ENCODE peak calls at places on chromosome 15, in seven cellular contexts. I is foreskin fibroblast; C is activated naive CD4-positive, alpha-beta T cell treated with anti-CD3 and anti-CD28 coated beads, Interleukin-2, amount 10 ng/mL, durations not matched to agents 7 days and 5 days; G is lower leg skin; W is NCI-H748 treated with DMSO at 0.1 percent for 48 hours; B is LHCN-M2; K is activated T-helper 1 cell treated with anti-CD3 and anti-CD28 coated beads, Interleukin-12 subunit alpha, Interleukin-12 subunit beta, Interleukin-2, Interleukin-4 antibody, amounts not matched to agents 30 ng/mL and 10 ng/mL and 1 ng/mL, durations not matched to agents 14 hours and 24 hours and 36 hours. M is an unnamed sample.
A peak's percentile ranks its signal among the peaks of the same experiment; 100 is the strongest.

GRCh38 chr15:40766194-40766830 is 2.4 kb downstream of the GCHFR start:
- DNase-seq in I (peak; percentile 49), C (no peak), G (peak; percentile 82), W (no peak), B (no peak), K (no peak), M (no peak)

GRCh38 chr15:64096486-64097431 is 977 bp downstream of the SNX1 start:
- DNase-seq in I (peak; percentile 51), C (peak; percentile 27), G (no peak), W (no peak), B (peak; percentile 25), K (no peak), M (no peak)

GRCh38 chr15:101469520-101470288 is 19.8 kb downstream of the PCSK6 start:
- DNase-seq in I (no peak), C (no peak), G (peak; percentile 54), W (no peak), B (no peak), K (no peak), M (no peak)

GRCh38 chr15:66646308-66646707 is 55.7 kb upstream of the SMAD6 start:
- DNase-seq in I (peak; percentile 66), C (no peak), G (no peak), W (no peak), B (peak; percentile 87), K (no peak), M (no peak)

GRCh38 chr15:90019611-90020010 is 18.5 kb downstream of the ZNF710 start:
- DNase-seq in I (no peak), C (no peak), G (no peak), W (no peak), B (no peak), K (no peak), M (no peak)

GRCh38 chr15:53910236-53910849 is 67.9 kb upstream of the UNC13C start:
- DNase-seq in I (no peak), C (no peak), G (no peak), W (no peak), B (no peak), K (no peak), M (no peak)

GRCh38 chr15:22949074-22949547 is 31.1 kb downstream of the CYFIP1 start:
- DNase-seq in I (peak; percentile 80), C (peak; percentile 25), G (no peak), W (no peak), B (peak; percentile 41), K (no peak), M (peak; percentile 13)

GRCh38 chr15:49238342-49238741 is 68.3 kb downstream of the GALK2 start:
- DNase-seq in I (peak; percentile 35), C (no peak), G (no peak), W (no peak), B (peak; percentile 40), K (no peak), M (no peak)

GRCh38 chr15:93020976-93021772 is 67.8 kb downstream of the RGMA start:
- DNase-seq in I (no peak), C (no peak), G (no peak), W (no peak), B (no peak), K (no peak), M (no peak)

GRCh38 chr15:95132774-95133173 is 901.4 kb downstream of the MCTP2 start:
- DNase-seq in I (peak; percentile 92), C (no peak), G (no peak), W (no peak), B (peak; percentile 95), K (no peak), M (no peak)

GRCh38 chr15:93158104-93158503 is 69.1 kb upstream of the RGMA start:
- DNase-seq in I (no peak), C (no peak), G (no peak), W (no peak), B (no peak), K (no peak), M (no peak)

GRCh38 chr15:28081594-28081993 is 17.5 kb downstream of the OCA2 start:
- DNase-seq in I (no peak), C (no peak), G (peak; percentile 71), W (no peak), B (no peak), K (no peak), M (no peak)

GRCh38 chr15:85454403-85454802 is 74.0 kb downstream of the AKAP13 start:
- DNase-seq in I (no peak), C (no peak), G (no peak), W (no peak), B (no peak), K (no peak), M (no peak)

GRCh38 chr15:66253643-66254363 is at the start of gene MEGF11:
- DNase-seq in I (peak; percentile 66), C (no peak), G (no peak), W (peak; percentile 20), B (no peak), K (no peak), M (no peak)

GRCh38 chr15:22902578-22902977 is 64.1 kb downstream of the NIPA2 start:
- DNase-seq in I (no peak), C (no peak), G (no peak), W (no peak), B (no peak), K (no peak), M (no peak)

GRCh38 chr15:95853350-95853749 is 477.1 kb upstream of the NR2F2 start:
- DNase-seq in I (peak; percentile 57), C (no peak), G (no peak), W (no peak), B (peak; percentile 75), K (no peak), M (no peak)

GRCh38 chr15:74790080-74790916 is 8.4 kb downstream of the CSK start:
- DNase-seq in I (peak; percentile 77), C (peak; percentile 46), G (no peak), W (no peak), B (peak; percentile 93), K (no peak), M (peak; percentile 54)

GRCh38 chr15:59991919-59992318 is 12.2 kb upstream of the FOXB1 start:
- DNase-seq in I (no peak), C (no peak), G (no peak), W (no peak), B (no peak), K (no peak), M (no peak)

GRCh38 chr15:30924353-30924752 is 20.6 kb downstream of the FAN1 start:
- DNase-seq in I (peak; percentile 42), C (no peak), G (no peak), W (no peak), B (peak; percentile 39), K (no peak), M (no peak)

GRCh38 chr15:61892140-61892539 is 168.1 kb downstream of the VPS13C start:
- DNase-seq in I (no peak), C (no peak), G (no peak), W (no peak), B (no peak), K (no peak), M (no peak)

GRCh38 chr15:89307791-89308190 is 26.8 kb downstream of the POLG start:
- DNase-seq in I (peak; percentile 81), C (no peak), G (no peak), W (no peak), B (peak; percentile 18), K (no peak), M (no peak)

GRCh38 chr15:34240537-34240936 is 15.7 kb downstream of the EMC4 start:
- DNase-seq in I (no peak), C (no peak), G (no peak), W (no peak), B (no peak), K (no peak), M (no peak)

GRCh38 chr15:63332367-63333078 is 49.1 kb downstream of the CA12 start:
- DNase-seq in I (peak; percentile 96), C (no peak), G (peak; percentile 71), W (no peak), B (peak; percentile 95), K (no peak), M (no peak)

GRCh38 chr15:65264877-65265430 is 21.7 kb downstream of the PARP16 start:
- DNase-seq in I (no peak), C (no peak), G (no peak), W (no peak), B (no peak), K (no peak), M (no peak)

GRCh38 chr15:67840747-67841634 is 1.1 kb upstream of the RNU6-1 start:
- DNase-seq in I (peak; percentile 69), C (no peak), G (no peak), W (peak; percentile 4), B (peak; percentile 43), K (no peak), M (peak; percentile 18)

GRCh38 chr15:39102431-39102830 is 478.4 kb upstream of the THBS1 start:
- DNase-seq in I (peak; percentile 29), C (no peak), G (no peak), W (no peak), B (no peak), K (no peak), M (no peak)

GRCh38 chr15:85854345-85855097 is 59.8 kb upstream of the KLHL25 start:
- DNase-seq in I (peak; percentile 77), C (peak; percentile 65), G (peak; percentile 56), W (peak; percentile 56), B (peak; percentile 65), K (peak; percentile 33), M (peak; percentile 44)

GRCh38 chr15:29100486-29101000 is 169.1 kb downstream of the NSMCE3 start:
- DNase-seq in I (no peak), C (no peak), G (no peak), W (no peak), B (no peak), K (no peak), M (no peak)

M was measured in stimulated activated naive CD8-positive, alpha-beta T cell treated with anti-CD3 and anti-CD28 coated beads, Interleukin-15, amount 100 ng/mL, for 72 hours.